ENCODE peak calls at places on chromosomes 4 and X, in six cellular contexts. W, G, F, T, C and R are unnamed samples.

GRCh38 chr4:102348701-102349100 is 3.4 kb upstream of the SLC39A8 start:
- DNase-seq in W (no peak), G (no peak), F (no peak), T (no peak), C (no peak), R (no peak)

GRCh38 chr4:183360161-183360919 is 38.1 kb upstream of the CLDN24 start:
- DNase-seq in W (no peak), G (peak), F (no peak), T (no peak), C (no peak), R (no peak)

GRCh38 chr4:20825493-20825892 is 125.2 kb downstream of the PACRGL start:
- DNase-seq in W (no peak), G (no peak), F (no peak), T (no peak), C (no peak), R (no peak)

GRCh38 chr4:118816538-118817177 is 19.3 kb downstream of the SEC24D start:
- DNase-seq in W (no peak), G (no peak), F (no peak), T (no peak), C (no peak), R (no peak)

GRCh38 chr4:176601156-176601555 is 191.6 kb downstream of the VEGFC start:
- DNase-seq in W (no peak), G (no peak), F (no peak), T (no peak), C (no peak), R (no peak)

GRCh38 chr4:158869001-158869400 is 100.2 kb downstream of the FNIP2 start:
- DNase-seq in W (no peak), G (no peak), F (no peak), T (no peak), C (no peak), R (no peak)

GRCh38 chrX:107574711-107575110 is 53.6 kb upstream of the PRPS1 start:
- DNase-seq in W (no peak), G (no peak), F (no peak), T (no peak), C (no peak), R (no peak)

GRCh38 chr4:136424052-136424451 is 1108.2 kb downstream of the PCDH18 start:
- DNase-seq in W (no peak), G (no peak), F (no peak), T (no peak), C (no peak), R (no peak)

GRCh38 chr4:122450847-122451246 is 5.7 kb downstream of the IL2 start:
- DNase-seq in W (no peak), G (no peak), F (no peak), T (no peak), C (no peak), R (peak)

GRCh38 chr4:38003628-38004027 is 43.4 kb downstream of the PTTG2 start:
- DNase-seq in W (no peak), G (no peak), F (no peak), T (no peak), C (no peak), R (no peak)

GRCh38 chr4:38004887-38005286 is 44.7 kb downstream of the PTTG2 start:
- DNase-seq in W (peak), G (no peak), F (peak), T (no peak), C (no peak), R (no peak)

GRCh38 chr4:38007645-38008044 is 47.4 kb downstream of the PTTG2 start:
- DNase-seq in W (no peak), G (no peak), F (no peak), T (no peak), C (no peak), R (no peak)

GRCh38 chr4:38004062-38004461 is 43.9 kb downstream of the PTTG2 start:
- DNase-seq in W (no peak), G (no peak), F (no peak), T (no peak), C (no peak), R (no peak)

DNA sequence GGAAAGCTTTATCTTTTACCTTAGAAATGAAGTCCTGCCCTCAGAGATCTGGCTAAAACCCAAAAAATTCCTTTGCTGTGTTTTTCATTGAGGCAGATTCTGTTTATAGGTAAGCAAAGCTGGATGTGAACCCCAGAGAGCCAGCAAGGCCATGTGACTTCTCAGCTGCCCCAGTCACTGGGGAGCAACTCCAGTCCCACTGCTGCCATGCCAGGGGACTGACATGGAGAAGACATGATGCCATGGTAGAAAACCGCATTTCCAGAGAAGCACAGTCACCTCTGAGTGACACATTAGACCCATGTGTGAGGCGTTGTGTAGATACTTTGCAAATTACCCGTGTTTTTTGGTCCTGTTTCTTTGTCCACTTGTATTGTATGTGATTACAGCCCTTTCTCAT is 45.4 kb downstream of the PTTG2 start:
- DNase-seq in W (no peak), G (no peak), F (no peak), T (no peak), C (no peak), R (no peak)
- H3K27ac ChIP-seq in W (peak), G (no peak), F (peak), T (no peak), C (no peak), R (no peak)

DNA sequence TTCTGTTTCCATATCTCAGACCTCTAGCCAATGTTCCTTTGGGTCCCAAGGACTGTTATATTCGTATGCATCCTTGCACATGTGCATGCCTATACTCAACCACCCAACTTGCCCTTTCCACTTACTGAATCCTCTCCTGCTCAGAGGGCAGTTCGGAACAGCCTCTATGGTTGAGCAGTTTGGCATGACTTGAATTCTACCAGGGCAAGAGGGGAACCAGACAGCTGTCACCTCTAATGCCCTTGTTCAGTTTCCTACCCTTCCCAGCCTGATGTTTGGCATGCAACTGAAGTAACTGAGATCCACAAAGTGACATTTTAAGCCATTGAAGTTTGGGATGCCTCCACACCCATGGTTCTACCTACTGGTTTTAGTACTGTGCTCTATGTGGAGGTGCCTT is 17.5 kb downstream of the DRP2 start:
- DNase-seq in W (no peak), G (no peak), F (no peak), T (no peak), C (no peak), R (no peak)
- H3K27ac ChIP-seq in W (no peak), G (no peak), F (no peak), T (no peak), C (no peak), R (no peak)

DNA sequence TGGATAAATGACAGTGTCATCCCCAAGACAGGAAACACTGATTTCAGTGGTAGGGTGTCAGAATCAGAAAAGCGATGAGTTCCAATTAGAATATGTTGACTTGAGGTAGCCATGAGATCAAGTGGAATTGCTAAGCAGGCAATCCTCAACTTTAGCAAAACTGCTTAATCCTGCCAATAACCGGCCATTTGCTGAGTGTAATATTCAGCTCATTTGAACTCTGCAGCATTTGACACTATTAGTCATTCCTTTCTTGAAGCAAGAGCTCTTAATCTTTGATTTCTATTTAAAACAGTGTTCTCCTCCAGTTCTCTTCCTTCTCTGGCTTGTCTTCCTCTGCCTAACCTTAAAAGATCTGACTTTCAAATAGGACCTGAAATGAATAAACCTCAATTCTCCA is 68.7 kb upstream of the DCLK2 start:
- DNase-seq in W (no peak), G (no peak), F (no peak), T (no peak), C (no peak), R (no peak)
- H3K27ac ChIP-seq in W (no peak), G (no peak), F (no peak), T (no peak), C (no peak), R (no peak)

GRCh38 chr4:76458829-76459228 is 23.8 kb downstream of the SHROOM3 start:
- DNase-seq in W (no peak), G (no peak), F (no peak), T (no peak), C (no peak), R (no peak)
- H3K27ac ChIP-seq in W (no peak), G (no peak), F (no peak), T (peak), C (no peak), R (no peak)

GRCh38 chr4:95108883-95109421 is 351.2 kb downstream of the BMPR1B start:
- DNase-seq in W (no peak), G (no peak), F (no peak), T (no peak), C (no peak), R (no peak)
- H3K27ac ChIP-seq in W (no peak), G (no peak), F (no peak), T (no peak), C (no peak), R (no peak)